ENCODE peak calls at places on chromosome 13, in nine cellular contexts. W, G, B, U, I, C, E, R and Z are unnamed samples.

GRCh38 chr13:24727731-24728601 is 36.0 kb upstream of the RNF17 start:
- DNase-seq in C (peak; percentile 38), E (no peak), U (peak; percentile 51), G (peak; percentile 52), B (peak; percentile 82), W (peak; percentile 85), I (peak; percentile 90), R (peak; percentile 65), Z (peak; percentile 89)

GRCh38 chr13:74290324-74290773 is 156.1 kb upstream of the KLF12 start:
- DNase-seq in B (no peak), G (no peak), I (peak; percentile 93), U (peak; percentile 39), W (peak; percentile 19), R (peak; percentile 79), C (no peak), E (no peak), Z (peak; percentile 94)

GRCh38 chr13:25874907-25875306 is 176.9 kb downstream of the SHISA2 start:
- DNase-seq in R (no peak), W (peak; percentile 31), I (no peak), G (peak; percentile 43), B (peak; percentile 95), U (no peak), E (no peak), C (no peak), Z (no peak)

GRCh38 chr13:68304287-68304893 is 1074.3 kb upstream of the PCDH9 start:
- DNase-seq in R (no peak), C (no peak), B (no peak), U (no peak), E (no peak), I (peak; percentile 54), G (no peak), W (peak; percentile 23), Z (no peak)

GRCh38 chr13:21075303-21076264 is 14.2 kb upstream of the LATS2 start:
- DNase-seq in E (peak; percentile 73), R (no peak), B (no peak), G (peak; percentile 12), I (peak; percentile 76), C (no peak), W (peak; percentile 25), U (peak; percentile 43), Z (no peak)

GRCh38 chr13:65155861-65156260 is 2074.3 kb downstream of the PCDH9 start:
- DNase-seq in B (no peak), E (no peak), G (no peak), W (no peak), R (no peak), I (no peak), U (no peak), C (no peak), Z (no peak)

GRCh38 chr13:32031815-32032345 is 306 bp downstream of the FRY start:
- DNase-seq in R (no peak), E (no peak), I (peak; percentile 33), B (no peak), U (no peak), W (no peak), C (no peak), G (no peak), Z (no peak)

GRCh38 chr13:101752432-101752831 is 300.0 kb downstream of the ITGBL1 start:
- DNase-seq in C (no peak), R (no peak), E (no peak), W (no peak), G (no peak), B (no peak), U (no peak), I (no peak), Z (no peak)

GRCh38 chr13:94674609-94675348 is 37.6 kb downstream of the SOX21 start:
- DNase-seq in G (peak; percentile 17), E (no peak), U (peak; percentile 9), I (peak; percentile 94), B (peak; percentile 57), C (no peak), R (no peak), W (peak; percentile 84), Z (peak; percentile 57)

DNA sequence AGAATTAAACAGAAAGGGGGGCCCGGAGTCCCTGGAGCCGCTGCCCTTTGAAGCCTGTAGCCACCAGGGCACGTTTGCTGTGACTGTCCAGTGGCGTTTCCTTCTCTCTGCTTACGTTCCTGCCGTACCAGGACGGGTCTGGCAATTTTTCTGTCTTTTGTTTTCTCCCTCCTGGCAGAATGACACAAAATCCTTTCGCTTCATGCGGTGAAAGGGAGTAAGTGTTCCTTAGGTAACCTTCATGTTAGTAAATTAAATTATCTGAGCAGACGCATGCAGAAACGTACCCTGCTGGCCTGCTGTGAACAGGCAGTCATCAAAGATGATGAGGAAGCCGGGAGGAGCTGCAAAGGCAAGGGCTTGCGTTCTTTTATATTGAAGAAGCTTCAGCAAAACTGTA is 299.3 kb upstream of the ARGLU1 start:
- DNase-seq in B (no peak), G (no peak), E (no peak), C (no peak), R (no peak), I (peak; percentile 16), W (no peak), U (peak; percentile 20), Z (no peak)
- H3K4me3 ChIP-seq in B (no peak overlapping the region), G (no peak overlapping the region), E (peak overlapping the region; percentile 36), C (peak overlapping the region; percentile 58), R (no peak overlapping the region), I (no peak overlapping the region), W (no peak overlapping the region), U (peak overlapping the region; percentile 24), Z (no peak overlapping the region)

DNA sequence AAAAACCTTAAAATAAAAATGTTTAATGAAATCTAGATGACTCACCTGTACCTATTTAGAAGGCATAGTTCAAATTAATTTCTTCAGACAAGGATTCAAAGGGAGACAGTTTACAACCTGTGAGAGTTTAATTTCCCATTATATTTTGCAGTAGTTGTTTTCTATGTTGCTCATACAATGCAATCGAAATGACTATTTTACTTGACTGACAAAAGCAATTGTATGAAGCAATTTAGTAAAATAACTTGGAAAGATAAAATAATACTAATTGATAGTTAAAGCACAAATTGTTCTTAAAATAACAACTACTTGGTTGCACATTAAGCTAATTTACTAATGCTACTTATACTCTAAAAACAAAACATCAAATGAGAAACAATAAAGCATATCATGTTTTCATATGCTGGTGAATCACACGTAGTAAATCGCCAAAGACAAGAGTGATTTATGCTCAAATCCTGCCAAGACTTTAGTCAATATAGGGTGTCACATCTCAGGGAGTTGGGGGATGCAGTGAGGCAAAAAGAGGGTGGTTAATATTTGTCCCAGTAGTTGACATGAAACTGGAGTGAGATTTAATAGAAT is 6.4 kb downstream of the DACH1 start:
- DNase-seq in B (no peak), I (no peak), U (no peak), R (no peak), C (no peak), W (no peak), G (no peak), E (no peak), Z (no peak)
- TF ChIP-seq CTCF in B (no peak), I (no peak), U (no peak), R (no peak), C (no peak), W (no peak), G (no peak), E (no peak), Z (no peak)

GRCh38 chr13:36430247-36431203 is 1.8 kb upstream of the CCNA1 start:
- DNase-seq in E (no peak), C (no peak), W (no peak), G (no peak), U (no peak), R (no peak), I (peak; percentile 73), B (no peak), Z (no peak)

GRCh38 chr13:36428083-36428482 is 4.2 kb upstream of the CCNA1 start:
- DNase-seq in R (no peak), G (no peak), U (no peak), I (no peak), W (no peak), C (no peak), E (no peak), B (peak; percentile 56), Z (peak; percentile 45)

GRCh38 chr13:36431204-36432105 is 840 bp upstream of the CCNA1 start:
- DNase-seq in E (no peak), W (no peak), C (no peak), U (peak; percentile 8), R (no peak), B (no peak), I (peak; percentile 45), G (no peak), Z (no peak)

GRCh38 chr13:36436811-36437210 is 4.5 kb downstream of the CCNA1 start:
- DNase-seq in G (no peak), E (no peak), C (no peak), W (no peak), U (no peak), I (no peak), R (no peak), B (peak; percentile 47), Z (no peak)

GRCh38 chr13:36432106-36432544 is at the start of gene CCNA1:
- DNase-seq in C (no peak), G (no peak), U (peak; percentile 15), W (no peak), B (peak; percentile 49), I (peak; percentile 97), E (peak; percentile 57), R (no peak), Z (no peak)
- H3K4me3 ChIP-seq in C (peak within 1 kb of the TSS; percentile 80), G (no peak within 1 kb of the TSS), U (peak within 1 kb of the TSS; percentile 47), W (no peak within 1 kb of the TSS), B (peak within 1 kb of the TSS; percentile 94), I (peak within 1 kb of the TSS; percentile 88), E (peak within 1 kb of the TSS; percentile 64), R (peak within 1 kb of the TSS; percentile 26), Z (peak within 1 kb of the TSS; percentile 58)

GRCh38 chr13:84962141-84962750 is 837.0 kb downstream of the SLITRK6 start:
- DNase-seq in C (no peak), I (no peak), W (no peak), G (no peak), U (no peak), E (no peak), R (no peak), B (no peak), Z (no peak)
- TF ChIP-seq CTCF in C (no peak), I (no peak), W (no peak), G (no peak), U (no peak), E (no peak), R (no peak), B (no peak), Z (no peak)

DNA sequence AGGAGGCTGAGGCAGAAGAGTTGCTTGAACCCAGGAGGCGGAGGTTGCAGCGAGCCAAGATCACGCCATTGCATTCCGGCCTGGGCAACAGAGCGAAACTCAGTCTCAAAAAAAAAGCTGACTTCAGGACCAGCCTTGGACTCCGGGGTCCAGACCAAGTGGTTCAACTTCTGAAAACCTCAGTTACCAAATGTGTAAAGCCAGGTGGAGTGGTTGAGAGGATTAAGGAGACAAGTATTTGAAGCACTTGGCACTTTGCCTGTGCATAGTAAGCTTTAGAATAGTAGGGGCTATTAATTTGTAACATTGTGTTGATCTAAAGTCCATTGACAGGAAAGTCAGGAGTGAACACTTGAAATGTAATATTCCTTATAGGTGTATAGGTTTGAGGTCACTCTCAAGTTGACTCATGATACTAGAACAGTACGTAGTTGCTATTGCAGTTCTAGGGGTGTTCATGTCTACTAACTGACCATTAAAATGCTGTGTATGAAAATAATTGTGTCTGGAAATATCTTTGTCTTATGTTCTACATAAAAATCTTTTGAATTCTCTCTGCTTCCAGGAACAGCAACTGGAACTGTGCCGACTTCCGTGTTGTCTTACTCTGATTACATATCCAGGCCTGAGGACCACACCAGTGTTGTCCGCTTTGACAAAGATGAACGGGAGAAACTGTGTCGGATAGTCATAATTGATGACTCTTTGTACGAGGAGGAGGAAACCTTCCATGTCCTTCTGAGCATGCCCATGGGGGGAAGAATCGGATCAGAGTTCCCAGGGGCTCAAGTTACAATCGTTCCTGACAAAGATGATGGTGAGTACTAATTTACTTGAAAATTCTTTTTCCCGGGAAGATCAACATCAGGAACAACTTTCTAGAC is 97.4 kb downstream of the FREM2 start:
- DNase-seq in R (no peak), G (no peak), I (no peak), W (peak; percentile 79), U (no peak), B (no peak), C (no peak), E (no peak), Z (no peak)
- H3K4me3 ChIP-seq in R (no peak overlapping the region), G (no peak overlapping the region), I (no peak overlapping the region), W (no peak overlapping the region), U (no peak overlapping the region), B (no peak overlapping the region), C (no peak overlapping the region), E (no peak overlapping the region), Z (no peak overlapping the region)